ENCODE peak calls at places on chromosomes 16 and 17, in four cellular contexts. One of them, this sample, is unnamed.
A peak's percentile ranks its signal among the peaks of the same experiment; 100 is the strongest.

GRCh38 chr17:43861960-43862359 is 15.0 kb downstream of the CD300LG start:
- DNase-seq in GM12878: no peak
- DNase-seq in K562: no peak
- DNase-seq in HepG2: no peak
- DNase-seq in this sample: no peak

GRCh38 chr17:1561420-1562177 is 993 bp downstream of the PITPNA start:
- DNase-seq in GM12878: no peak
- DNase-seq in K562: peak; percentile 48
- DNase-seq in HepG2: no peak
- DNase-seq in this sample: peak; percentile 64

GRCh38 chr16:84228321-84228838 is 11.4 kb downstream of the KCNG4 start:
- DNase-seq in GM12878: no peak
- DNase-seq in K562: peak; percentile 86
- DNase-seq in HepG2: peak; percentile 19
- DNase-seq in this sample: peak; percentile 31

GRCh38 chr16:61820398-61820797 is 215.8 kb downstream of the CDH8 start:
- DNase-seq in GM12878: no peak
- DNase-seq in K562: no peak
- DNase-seq in HepG2: no peak
- DNase-seq in this sample: no peak

GRCh38 chr17:39462644-39463375 is 1.5 kb downstream of the CDK12 start:
- DNase-seq in GM12878: no peak
- DNase-seq in K562: peak; percentile 25
- DNase-seq in HepG2: no peak
- DNase-seq in this sample: no peak

GRCh38 chr17:5297245-5297644 is 15.2 kb downstream of the RABEP1 start:
- DNase-seq in GM12878: no peak
- DNase-seq in K562: no peak
- DNase-seq in HepG2: no peak
- DNase-seq in this sample: no peak

GRCh38 chr17:5588584-5588983 is 4.3 kb upstream of the NLRP1 start:
- DNase-seq in GM12878: no peak
- DNase-seq in K562: no peak
- DNase-seq in HepG2: no peak
- DNase-seq in this sample: no peak

GRCh38 chr16:58155839-58156238 is 26.7 kb upstream of the CFAP20 start:
- DNase-seq in GM12878: no peak
- DNase-seq in K562: no peak
- DNase-seq in HepG2: no peak
- DNase-seq in this sample: no peak

GRCh38 chr17:49946208-49946607 is 22.8 kb upstream of the DLX4 start:
- DNase-seq in GM12878: no peak
- DNase-seq in K562: no peak
- DNase-seq in HepG2: no peak
- DNase-seq in this sample: no peak

GRCh38 chr16:24146523-24146922 is 109.6 kb upstream of the CACNG3 start:
- DNase-seq in GM12878: no peak
- DNase-seq in K562: no peak
- DNase-seq in HepG2: no peak
- DNase-seq in this sample: no peak

GRCh38 chr17:79925242-79925957 is 86.2 kb upstream of the CBX4 start:
- DNase-seq in GM12878: no peak
- DNase-seq in K562: no peak
- DNase-seq in HepG2: no peak
- DNase-seq in this sample: no peak
- TF ChIP-seq BHLHE40 in GM12878: no peak
- TF ChIP-seq BHLHE40 in K562: no peak
- TF ChIP-seq BHLHE40 in HepG2: no peak
- TF ChIP-seq BHLHE40 in this sample: no peak

GRCh38 chr17:78343099-78343432 is 16.8 kb downstream of the SOCS3 start:
- DNase-seq in GM12878: no peak
- DNase-seq in K562: no peak
- DNase-seq in HepG2: no peak
- DNase-seq in this sample: no peak

GRCh38 chr17:78343433-78344201 is 16.3 kb downstream of the SOCS3 start:
- DNase-seq in GM12878: no peak
- DNase-seq in K562: no peak
- DNase-seq in HepG2: no peak
- DNase-seq in this sample: no peak

GRCh38 chr17:78340183-78340955 is 19.5 kb downstream of the SOCS3 start:
- DNase-seq in GM12878: no peak
- DNase-seq in K562: no peak
- DNase-seq in HepG2: no peak
- DNase-seq in this sample: no peak

GRCh38 chr17:78342438-78343098 is 17.3 kb downstream of the SOCS3 start:
- DNase-seq in GM12878: no peak
- DNase-seq in K562: no peak
- DNase-seq in HepG2: no peak
- DNase-seq in this sample: no peak

DNA sequence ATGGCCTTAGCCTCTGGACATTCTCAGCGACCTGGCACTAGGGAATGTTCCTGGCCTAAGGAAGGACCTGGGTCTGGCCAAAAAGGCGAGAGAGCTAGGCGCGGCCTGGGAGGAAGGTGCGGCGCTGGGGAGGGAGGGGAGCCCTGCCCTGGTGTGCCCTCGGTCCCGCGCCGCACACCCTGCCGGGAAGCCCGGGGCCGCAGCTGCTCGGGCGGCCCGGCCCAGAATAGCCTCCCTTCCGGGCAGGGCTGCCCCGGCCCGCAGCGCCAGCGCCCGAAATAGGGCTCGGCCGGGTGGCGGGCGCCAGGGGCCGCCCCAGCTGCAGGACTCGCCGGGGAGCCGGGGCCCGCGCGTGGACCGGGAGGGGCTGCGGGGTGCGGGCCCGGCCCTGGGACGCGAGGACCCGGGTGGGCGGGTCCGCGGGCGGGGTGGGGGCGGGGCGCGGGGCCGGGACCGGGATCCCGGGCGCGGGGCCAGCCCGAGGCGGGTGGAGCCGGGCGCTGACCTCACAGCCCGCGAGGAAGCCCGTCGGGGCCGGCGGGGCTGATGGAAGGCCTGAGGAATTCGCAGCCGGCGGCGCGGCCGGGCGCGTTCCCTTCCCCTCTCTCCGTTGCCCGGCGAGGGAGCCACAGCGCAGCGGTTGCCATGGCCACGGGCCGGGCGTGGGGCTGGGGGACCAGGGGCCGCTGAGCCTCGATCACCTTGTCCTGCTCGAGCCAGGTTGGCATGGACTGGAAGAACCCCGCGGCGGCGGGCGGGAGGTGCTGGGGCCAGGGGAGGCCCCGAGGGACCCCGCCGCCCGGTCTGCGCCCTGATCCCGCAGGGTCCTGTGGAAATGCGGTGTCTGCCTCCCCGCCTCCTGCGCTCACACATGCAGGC is 18.1 kb downstream of the SOCS3 start:
- DNase-seq in GM12878: no peak
- DNase-seq in K562: peak; percentile 88
- DNase-seq in HepG2: no peak
- DNase-seq in this sample: peak; percentile 63
- TF ChIP-seq FOXM1 in GM12878: no peak
- TF ChIP-seq FOXM1 in K562: no peak
- TF ChIP-seq FOXM1 in HepG2: no peak
- TF ChIP-seq FOXM1 in this sample: no peak

GRCh38 chr16:46621006-46621629 is at the start of gene SHCBP1:
- DNase-seq in GM12878: peak; percentile 52
- DNase-seq in K562: peak; percentile 96
- DNase-seq in HepG2: peak; percentile 87
- DNase-seq in this sample: peak; percentile 92

GRCh38 chr16:46618516-46618915 is 2.7 kb downstream of the SHCBP1 start:
- DNase-seq in GM12878: no peak
- DNase-seq in K562: no peak
- DNase-seq in HepG2: no peak
- DNase-seq in this sample: no peak

GRCh38 chr16:46621902-46622676 is 910 bp upstream of the SHCBP1 start:
- DNase-seq in GM12878: no peak
- DNase-seq in K562: no peak
- DNase-seq in HepG2: no peak
- DNase-seq in this sample: no peak

GRCh38 chr16:46620265-46621005 is 744 bp downstream of the SHCBP1 start:
- DNase-seq in GM12878: no peak
- DNase-seq in K562: peak; percentile 36
- DNase-seq in HepG2: no peak
- DNase-seq in this sample: no peak
- TF ChIP-seq BHLHE40 in GM12878: no peak
- TF ChIP-seq BHLHE40 in K562: no peak
- TF ChIP-seq BHLHE40 in HepG2: no peak
- TF ChIP-seq BHLHE40 in this sample: no peak

DNA sequence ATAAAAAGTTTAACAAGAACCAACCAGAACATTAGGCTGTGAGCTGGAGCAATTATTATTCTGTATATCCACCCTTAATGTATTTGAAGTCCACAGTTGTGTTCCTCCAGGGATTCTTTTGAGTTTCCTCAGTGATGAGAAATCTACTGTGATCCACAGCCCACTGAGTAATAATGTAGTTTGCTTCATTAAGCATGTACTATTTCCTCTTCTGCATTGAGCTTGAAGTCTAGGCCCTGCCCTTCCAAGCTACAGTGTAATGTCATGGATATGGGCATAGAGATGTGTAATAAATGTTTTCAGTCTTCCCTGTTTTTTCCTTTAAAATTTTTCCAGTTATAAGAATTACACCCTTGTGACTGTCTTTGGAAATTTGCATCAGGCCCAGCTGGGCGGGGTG is 36.4 kb upstream of the SLC12A3 start:
- DNase-seq in GM12878: no peak
- DNase-seq in K562: no peak
- DNase-seq in HepG2: no peak
- DNase-seq in this sample: no peak
- TF ChIP-seq FOXM1 in GM12878: no peak
- TF ChIP-seq FOXM1 in K562: no peak
- TF ChIP-seq FOXM1 in HepG2: no peak
- TF ChIP-seq FOXM1 in this sample: no peak

GRCh38 chr16:10736926-10737625 is 6.6 kb upstream of the NUBP1 start:
- DNase-seq in GM12878: peak; percentile 65
- DNase-seq in K562: peak; percentile 75
- DNase-seq in HepG2: peak; percentile 76
- DNase-seq in this sample: peak; percentile 66
- TF ChIP-seq BHLHE40 in GM12878: peak; percentile 35
- TF ChIP-seq BHLHE40 in K562: no peak
- TF ChIP-seq BHLHE40 in HepG2: no peak
- TF ChIP-seq BHLHE40 in this sample: no peak

DNA sequence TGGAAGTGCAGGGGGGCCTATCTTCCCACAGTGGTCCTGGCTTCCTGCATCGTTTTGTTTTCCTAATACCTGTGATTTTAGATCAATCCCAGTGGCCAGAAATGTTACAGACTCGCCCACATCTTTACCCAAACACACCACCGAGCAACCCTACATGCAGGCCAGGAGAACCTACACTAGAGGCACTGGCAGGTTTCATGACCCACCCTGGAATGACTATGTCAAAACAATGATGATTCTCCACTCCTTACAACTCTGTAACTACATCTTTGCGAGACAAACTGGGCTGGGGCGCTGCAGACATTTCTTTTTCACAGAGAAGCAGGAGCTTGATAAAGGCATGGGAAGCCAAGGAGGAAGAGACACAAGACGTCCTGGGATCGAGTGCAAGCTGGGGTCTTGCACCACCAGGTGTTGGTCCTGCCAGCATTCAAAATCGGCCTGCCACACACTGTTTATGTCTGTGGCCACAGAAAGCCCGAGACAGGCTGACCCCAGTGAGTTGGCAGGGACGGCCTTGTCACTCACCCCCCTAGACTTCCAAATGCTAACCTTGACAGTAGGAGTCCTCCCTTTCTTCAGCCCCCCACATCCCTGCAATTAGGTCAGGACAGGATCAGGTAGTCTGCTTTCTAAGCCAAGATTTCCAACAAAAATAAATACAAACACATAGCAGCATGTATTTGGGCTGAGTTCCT is 32.4 kb downstream of the UBE2O start:
- DNase-seq in GM12878: no peak
- DNase-seq in K562: no peak
- DNase-seq in HepG2: no peak
- DNase-seq in this sample: no peak
- TF ChIP-seq FOXM1 in GM12878: no peak
- TF ChIP-seq FOXM1 in K562: no peak
- TF ChIP-seq FOXM1 in HepG2: no peak
- TF ChIP-seq FOXM1 in this sample: no peak

GRCh38 chr16:50470687-50471086 is 77.5 kb upstream of the NKD1 start:
- DNase-seq in GM12878: no peak
- DNase-seq in K562: no peak
- DNase-seq in HepG2: no peak
- DNase-seq in this sample: no peak

GRCh38 chr16:50469744-50470301 is 78.4 kb upstream of the NKD1 start:
- DNase-seq in GM12878: no peak
- DNase-seq in K562: no peak
- DNase-seq in HepG2: no peak
- DNase-seq in this sample: no peak

GRCh38 chr16:50468749-50469078 is 79.5 kb upstream of the NKD1 start:
- DNase-seq in GM12878: no peak
- DNase-seq in K562: no peak
- DNase-seq in HepG2: no peak
- DNase-seq in this sample: no peak

GRCh38 chr16:50467943-50468748 is 80.0 kb upstream of the NKD1 start:
- DNase-seq in GM12878: no peak
- DNase-seq in K562: peak; percentile 76
- DNase-seq in HepG2: peak; percentile 97
- DNase-seq in this sample: peak; percentile 54

GRCh38 chr16:50469121-50469743 is 79.0 kb upstream of the NKD1 start:
- DNase-seq in GM12878: no peak
- DNase-seq in K562: no peak
- DNase-seq in HepG2: no peak
- DNase-seq in this sample: no peak
- TF ChIP-seq BHLHE40 in GM12878: no peak
- TF ChIP-seq BHLHE40 in K562: no peak
- TF ChIP-seq BHLHE40 in HepG2: no peak
- TF ChIP-seq BHLHE40 in this sample: no peak

GRCh38 chr17:21007646-21008045 is 35.2 kb downstream of the USP22 start:
- DNase-seq in GM12878: no peak
- DNase-seq in K562: no peak
- DNase-seq in HepG2: no peak
- DNase-seq in this sample: no peak

GRCh38 chr17:21005367-21005766 is 37.4 kb downstream of the USP22 start:
- DNase-seq in GM12878: no peak
- DNase-seq in K562: no peak
- DNase-seq in HepG2: no peak
- DNase-seq in this sample: no peak

GRCh38 chr17:21004016-21004930 is 38.5 kb downstream of the USP22 start:
- DNase-seq in GM12878: no peak
- DNase-seq in K562: no peak
- DNase-seq in HepG2: no peak
- DNase-seq in this sample: no peak

GRCh38 chr17:21003007-21003621 is 39.7 kb downstream of the USP22 start:
- DNase-seq in GM12878: no peak
- DNase-seq in K562: no peak
- DNase-seq in HepG2: no peak
- DNase-seq in this sample: no peak

DNA sequence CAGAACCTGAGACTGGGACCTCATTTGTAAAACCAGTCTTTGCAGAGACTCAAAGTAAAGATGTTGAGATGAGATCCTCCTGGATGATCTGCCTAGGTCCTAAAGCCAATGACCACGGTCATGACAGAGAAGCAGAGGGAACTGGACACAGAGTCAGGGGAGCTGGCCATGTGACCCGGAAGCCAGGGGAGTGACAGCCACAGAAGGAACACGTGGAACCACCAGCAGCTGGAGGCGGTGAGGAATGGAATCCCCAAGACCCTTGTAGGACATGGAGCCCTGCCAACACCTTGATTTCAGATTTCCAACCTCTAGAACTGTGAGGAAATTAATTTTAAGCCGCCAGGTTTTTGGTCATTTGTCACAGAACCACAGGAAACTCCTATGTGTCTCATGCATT is 37.0 kb downstream of the USP22 start:
- DNase-seq in GM12878: no peak
- DNase-seq in K562: no peak
- DNase-seq in HepG2: no peak
- DNase-seq in this sample: no peak
- TF ChIP-seq FOXM1 in GM12878: no peak
- TF ChIP-seq FOXM1 in K562: no peak
- TF ChIP-seq FOXM1 in HepG2: no peak
- TF ChIP-seq FOXM1 in this sample: no peak

GRCh38 chr17:18280766-18281165 is 20.3 kb downstream of the MIEF2 start:
- DNase-seq in GM12878: no peak
- DNase-seq in K562: no peak
- DNase-seq in HepG2: no peak
- DNase-seq in this sample: no peak
- TF ChIP-seq BHLHE40 in GM12878: no peak
- TF ChIP-seq BHLHE40 in K562: no peak
- TF ChIP-seq BHLHE40 in HepG2: no peak
- TF ChIP-seq BHLHE40 in this sample: no peak